ENCODE peak calls at places on chromosomes 6 and 20, in nine cellular contexts. O, K, Y, E, A, D, M, J and T are unnamed samples. For H3K4me1 and H3K9me3, the result is how much of the 10 kb centered on the place peaks cover.

GRCh38 chr20:10832146-10832545 is 158.3 kb upstream of the JAG1 start:
- DNase-seq in J (no peak), Y (no peak), K (no peak), M (no peak), E (no peak), D (no peak), O (no peak), A (no peak), T (no peak)

GRCh38 chr20:48908661-48909316 is 12.7 kb upstream of the ARFGEF2 start:
- DNase-seq in O (no peak), K (no peak), A (no peak), J (no peak), D (no peak), Y (no peak), M (no peak), E (no peak), T (no peak)

GRCh38 chr6:144064831-144065668 is 30.3 kb downstream of the SF3B5 start:
- DNase-seq in O (peak), M (no peak), E (peak), Y (no peak), K (no peak), D (no peak), J (no peak), A (no peak), T (peak)

GRCh38 chr6:112289039-112289566 is 34.7 kb upstream of the LAMA4 start:
- DNase-seq in O (peak), A (no peak), J (no peak), D (peak), E (peak), Y (peak), M (peak), K (peak), T (peak)

GRCh38 chr20:58711266-58712051 is 18.9 kb downstream of the NPEPL1 start:
- DNase-seq in D (peak), E (peak), Y (no peak), K (no peak), J (no peak), A (no peak), M (no peak), O (peak), T (peak)

GRCh38 chr6:3758842-3759144 is 7.3 kb upstream of the PXDC1 start:
- DNase-seq in A (no peak), Y (no peak), E (no peak), K (no peak), J (no peak), O (no peak), M (no peak), D (no peak), T (no peak)

GRCh38 chr6:74334722-74335121 is 638.7 kb downstream of the CD109 start:
- DNase-seq in K (no peak), A (no peak), E (no peak), M (no peak), D (no peak), O (no peak), J (no peak), Y (no peak), T (no peak)

GRCh38 chr6:20092071-20092566 is 120.2 kb downstream of the MBOAT1 start:
- DNase-seq in D (no peak), O (peak), K (no peak), J (no peak), A (no peak), M (no peak), Y (no peak), E (no peak), T (no peak)

GRCh38 chr20:6122873-6123649 is at the start of gene FERMT1:
- DNase-seq in O (peak), K (peak), D (peak), Y (peak), M (peak), J (no peak), E (peak), A (no peak), T (peak)

GRCh38 chr6:149392535-149392934 is 7.5 kb upstream of the SUMO4 start:
- DNase-seq in K (no peak), Y (no peak), E (no peak), A (no peak), J (no peak), D (no peak), O (no peak), M (no peak), T (no peak)

GRCh38 chr6:118895241-118895561 is 1.2 kb downstream of the ASF1A start:
- DNase-seq in J (no peak), M (no peak), K (no peak), D (no peak), O (no peak), E (no peak), A (no peak), Y (no peak), T (no peak)

GRCh38 chr6:118893882-118894424 is at the start of gene ASF1A:
- DNase-seq in D (peak), J (peak), O (peak), Y (peak), K (peak), E (peak), M (peak), A (peak), T (peak)

GRCh38 chr6:118893095-118893881 is 664 bp upstream of the ASF1A start:
- DNase-seq in E (peak), M (peak), A (no peak), Y (no peak), D (no peak), O (peak), K (peak), J (no peak), T (peak)

GRCh38 chr6:118896339-118897136 is 2.6 kb downstream of the ASF1A start:
- DNase-seq in E (no peak), D (no peak), A (no peak), K (no peak), O (peak), M (no peak), J (no peak), Y (no peak), T (no peak)

DNA sequence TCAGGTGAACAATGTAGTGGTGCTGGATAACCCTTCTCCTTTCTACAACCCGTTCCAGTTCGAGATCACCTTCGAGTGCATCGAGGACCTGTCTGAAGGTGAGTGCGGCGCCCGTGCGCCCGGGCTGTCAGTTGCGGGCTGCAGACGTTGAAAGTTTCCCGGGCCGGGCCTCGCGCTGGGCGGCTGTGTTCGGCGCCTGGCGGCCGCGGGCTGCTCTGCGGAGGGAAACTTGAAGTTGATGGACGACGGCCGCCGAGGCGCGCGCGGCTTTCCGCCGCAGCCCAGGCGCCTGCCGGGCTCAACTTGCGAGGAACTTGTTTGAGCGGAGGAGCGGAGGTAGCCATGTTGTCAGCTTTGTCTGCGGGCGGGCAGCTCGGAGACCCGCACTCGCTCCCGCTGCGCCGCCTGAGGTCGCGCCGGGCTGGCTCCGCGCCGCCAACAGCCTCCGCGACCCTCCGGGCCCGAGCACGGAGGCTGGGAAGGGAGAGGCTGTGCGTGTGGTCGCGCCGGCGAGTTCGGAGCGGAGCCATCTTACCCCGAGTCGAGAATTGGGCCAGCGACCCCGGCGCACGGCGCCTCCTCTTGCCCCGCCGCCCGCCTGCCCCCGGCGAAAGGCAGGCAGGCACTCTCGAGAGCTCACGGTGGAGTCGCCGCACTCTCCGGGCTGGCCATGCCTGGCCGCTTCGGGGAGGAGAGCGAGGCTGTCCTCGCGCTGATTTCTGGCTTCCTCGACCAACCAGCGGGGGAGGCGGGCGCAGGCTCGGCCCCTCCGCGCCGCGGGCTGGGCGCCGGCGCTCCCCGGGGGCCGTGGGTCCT is 681 bp downstream of the ASF1A start:
- DNase-seq in O (peak), J (peak), A (peak), E (peak), M (peak), Y (peak), D (peak), K (peak), T (peak)
- H3K4me1 ChIP-seq in O (under half), J (half or more), A (under half), E (under half), M (under half), Y (half or more), D (half or more), K (under half), T (under half)

DNA sequence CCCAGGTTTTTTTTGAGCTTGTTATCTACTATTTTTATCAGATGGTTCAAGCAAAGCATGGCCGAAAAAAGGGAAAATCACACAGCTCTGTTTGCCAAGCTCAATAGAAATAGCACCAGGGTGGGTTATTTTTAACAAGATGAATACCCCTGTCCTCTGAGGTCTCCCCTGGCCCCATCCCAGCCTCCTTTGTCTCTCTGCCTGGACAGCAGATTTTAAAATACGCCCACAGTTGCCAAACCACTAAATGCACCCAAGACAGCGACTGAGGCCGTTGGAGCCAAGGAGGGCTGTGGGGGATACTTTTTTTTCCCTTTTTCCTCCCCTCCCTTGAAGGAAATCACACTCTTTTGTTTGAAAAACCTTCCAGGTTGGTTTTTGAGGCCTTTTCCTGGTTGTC is 106.6 kb downstream of the VEGFA start:
- DNase-seq in O (no peak), J (no peak), D (no peak), M (no peak), Y (no peak), K (no peak), E (no peak), A (no peak), T (no peak)
- TF ChIP-seq CTCF in O (no peak), J (no peak), D (no peak), M (no peak), Y (no peak), K (no peak), E (no peak), A (no peak), T (no peak)

GRCh38 chr20:31488171-31488570 is 13.1 kb downstream of the REM1 start:
- DNase-seq in O (no peak), J (no peak), Y (no peak), D (no peak), M (no peak), A (no peak), K (no peak), E (no peak), T (no peak)
- H3K9me3 ChIP-seq in O (under half), J (under half), Y (under half), D (under half), M (under half), A (under half), K (under half), E (under half), T (under half)

GRCh38 chr6:99425647-99426453 is 742 bp upstream of the PNISR start:
- DNase-seq in M (peak), Y (peak), J (peak), O (peak), A (peak), K (peak), D (peak), E (peak), T (peak)

GRCh38 chr6:99422912-99423311 is 2.2 kb downstream of the PNISR start:
- DNase-seq in J (no peak), D (no peak), E (no peak), O (no peak), A (no peak), K (no peak), M (no peak), Y (no peak), T (no peak)

GRCh38 chr6:99426454-99426762 is 1.3 kb upstream of the PNISR start:
- DNase-seq in O (no peak), D (no peak), K (no peak), Y (no peak), E (no peak), M (no peak), A (no peak), J (no peak), T (no peak)

GRCh38 chr6:99424761-99425646 is at the start of gene PNISR:
- DNase-seq in J (peak), A (peak), E (peak), Y (peak), D (peak), K (peak), O (peak), M (peak), T (peak)

GRCh38 chr6:99424022-99424421 is 1.1 kb downstream of the PNISR start:
- DNase-seq in O (no peak), A (no peak), M (no peak), E (no peak), Y (no peak), J (no peak), D (no peak), K (no peak), T (no peak)
- H3K4me1 ChIP-seq in O (under half), A (under half), M (under half), E (under half), Y (half or more), J (half or more), D (half or more), K (under half), T (under half)

DNA sequence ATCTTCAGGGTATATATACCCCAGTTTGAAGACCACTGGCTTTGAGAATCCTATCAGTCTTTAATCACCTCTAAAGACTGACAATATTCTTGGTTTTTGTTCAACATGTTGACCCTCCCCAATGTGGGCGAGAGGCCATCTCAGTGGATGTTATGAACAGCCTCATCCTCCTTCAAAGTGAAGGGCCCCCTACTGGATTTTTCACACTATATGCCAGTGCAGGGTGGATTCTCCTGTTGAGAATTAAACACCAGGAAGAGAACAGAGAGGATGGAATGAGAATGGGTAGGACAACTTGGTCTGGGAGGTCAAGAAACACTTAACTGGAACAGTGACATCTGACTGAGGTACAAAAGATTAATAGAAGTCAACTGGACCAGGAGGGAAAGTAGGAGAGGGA is 327.1 kb downstream of the MAFB start:
- DNase-seq in Y (no peak), K (no peak), J (no peak), E (no peak), M (no peak), D (no peak), A (no peak), O (no peak), T (no peak)
- TF ChIP-seq CTCF in Y (no peak), K (no peak), J (no peak), E (no peak), M (no peak), D (no peak), A (no peak), O (no peak), T (no peak)

DNA sequence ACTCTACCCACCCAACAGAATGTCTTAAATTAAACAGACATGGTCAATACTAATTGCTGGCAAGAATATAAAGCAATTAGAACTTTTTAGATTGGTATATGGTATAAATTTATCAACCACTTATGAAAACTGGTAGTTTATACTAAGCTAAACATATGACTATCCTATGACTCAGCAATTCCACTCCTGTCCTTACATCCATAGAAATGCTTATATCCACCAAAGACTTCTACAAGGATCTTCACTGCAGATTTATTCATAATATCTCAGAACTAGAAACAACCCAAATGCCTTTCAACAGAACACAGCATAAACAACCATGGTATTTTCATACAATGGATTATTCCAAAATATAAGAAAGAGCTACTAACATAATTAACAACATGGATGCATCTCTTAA is 4.6 kb downstream of the ZNF184 start:
- DNase-seq in Y (no peak), O (no peak), E (no peak), A (no peak), M (no peak), K (no peak), D (no peak), J (no peak), T (no peak)
- H3K9me3 ChIP-seq in Y (under half), O (under half), E (under half), A (under half), M (under half), K (under half), D (under half), J (under half), T (under half)